ENCODE peak calls at places on chromosomes 2 and 18, in seven cellular contexts. S, T, G, E, B, N and C are unnamed samples.
A peak's percentile ranks its signal among the peaks of the same experiment; 100 is the strongest.

GRCh38 chr2:206887705-206888104 is 51.6 kb upstream of the CPO start:
- DNase-seq in S (no peak), T (no peak), G (no peak), E (no peak), B (no peak), N (no peak), C (no peak)

GRCh38 chr2:136175466-136175865 is 57.5 kb upstream of the CXCR4 start:
- DNase-seq in S (no peak), T (no peak), G (no peak), E (no peak), B (no peak), N (no peak), C (no peak)

GRCh38 chr2:227407601-227408089 is 19.9 kb upstream of the SCYGR1 start:
- DNase-seq in S (no peak), T (no peak), G (no peak), E (no peak), B (peak; percentile 24), N (no peak), C (no peak)

GRCh38 chr2:172293952-172294351 is 133.4 kb upstream of the ITGA6 start:
- DNase-seq in S (peak; percentile 66), T (no peak), G (no peak), E (no peak), B (no peak), N (peak; percentile 72), C (peak; percentile 67)

GRCh38 chr2:54454548-54454921 is 1.6 kb upstream of the SPTBN1 start:
- DNase-seq in S (no peak), T (no peak), G (no peak), E (no peak), B (no peak), N (no peak), C (no peak)

GRCh38 chr2:33034784-33035183 is 88.0 kb downstream of the LTBP1 start:
- DNase-seq in S (peak; percentile 75), T (no peak), G (peak; percentile 24), E (no peak), B (peak; percentile 27), N (no peak), C (peak; percentile 3)

GRCh38 chr2:177466337-177467195 is 74.0 kb downstream of the AGPS start:
- DNase-seq in S (peak; percentile 21), T (no peak), G (no peak), E (no peak), B (no peak), N (no peak), C (no peak)

GRCh38 chr2:69464575-69464974 is 27.3 kb upstream of the NFU1 start:
- DNase-seq in S (peak; percentile 90), T (no peak), G (no peak), E (no peak), B (peak; percentile 24), N (no peak), C (no peak)

GRCh38 chr18:34947711-34948125 is 93.5 kb upstream of the MAPRE2 start:
- DNase-seq in S (peak; percentile 78), T (no peak), G (peak; percentile 27), E (no peak), B (no peak), N (no peak), C (no peak)

GRCh38 chr2:27873091-27873490 is 17.1 kb downstream of the RBKS start:
- DNase-seq in S (no peak), T (no peak), G (no peak), E (no peak), B (no peak), N (no peak), C (no peak)

GRCh38 chr2:8174641-8175257 is 507.1 kb upstream of the ID2 start:
- DNase-seq in S (peak; percentile 5), T (no peak), G (peak; percentile 62), E (no peak), B (no peak), N (no peak), C (no peak)

GRCh38 chr2:24659862-24660261 is 133.3 kb downstream of the PTRHD1 start:
- DNase-seq in S (no peak), T (no peak), G (no peak), E (no peak), B (no peak), N (no peak), C (no peak)

GRCh38 chr2:239195318-239195871 is 205.4 kb downstream of the HDAC4 start:
- DNase-seq in S (no peak), T (no peak), G (no peak), E (peak; percentile 30), B (peak; percentile 2), N (peak; percentile 6), C (no peak)

GRCh38 chr2:6309415-6310185 is 556.1 kb downstream of the CMPK2 start:
- DNase-seq in S (no peak), T (peak; percentile 47), G (no peak), E (no peak), B (no peak), N (no peak), C (no peak)